ENCODE peak calls at places on chromosomes 12 and 14, in five cellular contexts. I is HepG2, C is HCT116, G is K562, V is GM12878. S is an unnamed sample.

GRCh38 chr12:70606001-70606400 is 31.2 kb downstream of the PTPRB start:
- DNase-seq in I (peak), C (no peak), G (no peak), V (no peak), S (no peak)

GRCh38 chr12:64160718-64161060 is 61.4 kb downstream of the KICS2 start:
- DNase-seq in I (no peak), C (no peak), G (no peak), V (no peak), S (no peak)

GRCh38 chr14:75905505-75905904 is 76.3 kb downstream of the TGFB3 start:
- DNase-seq in I (no peak), C (no peak), G (no peak), V (no peak), S (no peak)

GRCh38 chr12:31899136-31899535 is 60.1 kb upstream of the RESF1 start:
- DNase-seq in I (no peak), C (no peak), G (no peak), V (no peak), S (no peak)

GRCh38 chr14:19949218-19949617 is 18.5 kb downstream of the OR4K1 start:
- DNase-seq in I (no peak), C (no peak), G (no peak), V (no peak), S (no peak)

GRCh38 chr12:51620448-51620847 is 29.4 kb downstream of the SCN8A start:
- DNase-seq in I (no peak), C (no peak), G (no peak), V (no peak), S (no peak)

GRCh38 chr12:126337556-126337955 is 1272.3 kb downstream of the AACS start:
- DNase-seq in I (no peak), C (no peak), G (no peak), V (no peak), S (no peak)

GRCh38 chr14:64704145-64704742 is at the start of gene PLEKHG3:
- DNase-seq in I (peak), C (no peak), G (peak), V (no peak), S (peak)

GRCh38 chr12:90520002-90520734 is 434.8 kb downstream of the CCER1 start:
- DNase-seq in I (no peak), C (no peak), G (no peak), V (no peak), S (no peak)

GRCh38 chr14:57136669-57137068 is 132.0 kb downstream of the EXOC5 start:
- DNase-seq in I (no peak), C (no peak), G (no peak), V (no peak), S (no peak)

GRCh38 chr12:89353188-89353822 is 1.0 kb upstream of the DUSP6 start:
- DNase-seq in I (peak), C (peak), G (no peak), V (no peak), S (peak)

GRCh38 chr12:110498984-110499706 is 2.8 kb downstream of the VPS29 start:
- DNase-seq in I (peak), C (no peak), G (no peak), V (no peak), S (no peak)

GRCh38 chr14:105055334-105055733 is 9.9 kb downstream of the GPR132 start:
- DNase-seq in I (no peak), C (no peak), G (no peak), V (no peak), S (no peak)

GRCh38 chr14:21721504-21721903 is 47.9 kb upstream of the OR4E1 start:
- DNase-seq in I (no peak), C (no peak), G (no peak), V (no peak), S (no peak)

GRCh38 chr12:21775130-21775920 is 819 bp upstream of the KCNJ8 start:
- DNase-seq in I (no peak), C (no peak), G (no peak), V (no peak), S (no peak)

GRCh38 chr12:121214855-121215745 is 5.2 kb downstream of the P2RX4 start:
- DNase-seq in I (peak), C (peak), G (no peak), V (no peak), S (no peak)

GRCh38 chr14:99118046-99118721 is 153.8 kb downstream of the BCL11B start:
- DNase-seq in I (no peak), C (no peak), G (no peak), V (no peak), S (no peak)
- TF ChIP-seq ZNF274 in I (no peak), C (no peak), G (no peak), V (no peak), S (no peak)

DNA sequence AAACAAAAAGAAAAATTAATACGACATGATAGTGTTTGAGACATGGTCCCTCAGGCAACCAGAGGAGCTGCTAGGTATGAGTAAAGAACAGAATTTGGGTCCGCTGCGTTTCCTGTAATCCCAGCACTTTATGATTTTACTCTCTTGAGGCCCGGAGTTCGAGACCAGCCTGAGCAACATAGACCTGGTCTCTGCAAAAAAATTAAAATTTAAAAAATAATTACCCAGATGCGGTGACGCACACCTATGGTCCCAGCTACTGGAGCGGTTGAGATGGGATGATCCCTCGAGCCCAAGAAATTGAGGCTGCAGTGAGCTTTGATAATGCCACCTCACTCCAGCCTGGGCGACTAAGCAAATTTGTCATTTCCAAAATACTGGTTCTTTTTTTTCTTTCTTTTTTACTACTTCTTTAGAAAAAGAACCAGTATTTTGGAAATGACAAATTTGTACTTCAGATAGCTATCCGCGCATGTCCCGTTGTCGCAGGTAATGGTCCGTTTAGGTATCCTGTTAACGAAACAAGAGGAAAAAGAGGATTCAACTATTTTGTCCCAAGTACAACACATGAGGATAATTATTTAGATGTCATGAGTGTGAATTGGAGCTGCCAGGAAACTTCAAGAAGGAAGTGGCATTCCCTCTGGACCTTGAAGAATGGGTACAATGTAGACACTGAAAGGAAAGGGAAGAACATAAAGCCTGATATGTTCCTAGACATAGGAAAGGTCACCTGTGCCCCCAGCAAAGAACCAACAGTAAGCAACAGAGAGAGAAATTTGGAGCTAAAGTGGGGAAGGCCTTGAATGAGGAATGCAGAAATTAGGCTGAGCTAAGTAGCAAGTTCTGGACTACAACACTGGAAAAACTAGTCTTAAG is 1.2 kb upstream of the HECTD1 start:
- DNase-seq in I (no peak), C (no peak), G (no peak), V (no peak), S (no peak)
- TF ChIP-seq YY1 in I (no peak), C (no peak), G (no peak), V (no peak), S (no peak)

DNA sequence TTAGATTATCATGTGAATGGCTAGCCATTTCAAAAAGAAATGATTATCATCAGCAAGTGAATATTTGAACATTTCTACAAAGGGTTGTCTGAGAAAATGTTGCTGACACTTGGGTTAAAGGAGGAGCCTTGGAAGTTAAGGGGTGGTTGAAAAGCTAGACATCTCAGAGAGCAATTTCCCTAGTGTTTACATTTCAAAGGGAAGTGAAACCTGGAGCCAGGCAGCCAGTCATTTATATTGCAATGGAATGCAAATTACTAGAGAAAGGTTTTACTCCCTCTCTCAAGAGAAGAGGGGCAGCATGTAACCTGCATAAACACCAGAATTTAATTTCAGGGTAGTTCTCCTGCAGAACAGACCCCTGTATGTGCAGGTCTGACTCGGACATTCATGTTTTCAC is 279.0 kb downstream of the SLC16A7 start:
- DNase-seq in I (no peak), C (no peak), G (no peak), V (no peak), S (peak)
- TF ChIP-seq ZNF274 in I (no peak), C (no peak), G (no peak), V (no peak), S (no peak)

GRCh38 chr12:106033161-106033675 is 105.5 kb downstream of the NUAK1 start:
- DNase-seq in I (no peak), C (no peak), G (no peak), V (no peak), S (no peak)

GRCh38 chr12:106032141-106032925 is 106.4 kb downstream of the NUAK1 start:
- DNase-seq in I (no peak), C (no peak), G (no peak), V (no peak), S (no peak)

GRCh38 chr12:106027286-106027685 is 111.5 kb downstream of the NUAK1 start:
- DNase-seq in I (no peak), C (no peak), G (no peak), V (no peak), S (no peak)

GRCh38 chr12:106031736-106032135 is 107.0 kb downstream of the NUAK1 start:
- DNase-seq in I (no peak), C (no peak), G (no peak), V (no peak), S (no peak)

DNA sequence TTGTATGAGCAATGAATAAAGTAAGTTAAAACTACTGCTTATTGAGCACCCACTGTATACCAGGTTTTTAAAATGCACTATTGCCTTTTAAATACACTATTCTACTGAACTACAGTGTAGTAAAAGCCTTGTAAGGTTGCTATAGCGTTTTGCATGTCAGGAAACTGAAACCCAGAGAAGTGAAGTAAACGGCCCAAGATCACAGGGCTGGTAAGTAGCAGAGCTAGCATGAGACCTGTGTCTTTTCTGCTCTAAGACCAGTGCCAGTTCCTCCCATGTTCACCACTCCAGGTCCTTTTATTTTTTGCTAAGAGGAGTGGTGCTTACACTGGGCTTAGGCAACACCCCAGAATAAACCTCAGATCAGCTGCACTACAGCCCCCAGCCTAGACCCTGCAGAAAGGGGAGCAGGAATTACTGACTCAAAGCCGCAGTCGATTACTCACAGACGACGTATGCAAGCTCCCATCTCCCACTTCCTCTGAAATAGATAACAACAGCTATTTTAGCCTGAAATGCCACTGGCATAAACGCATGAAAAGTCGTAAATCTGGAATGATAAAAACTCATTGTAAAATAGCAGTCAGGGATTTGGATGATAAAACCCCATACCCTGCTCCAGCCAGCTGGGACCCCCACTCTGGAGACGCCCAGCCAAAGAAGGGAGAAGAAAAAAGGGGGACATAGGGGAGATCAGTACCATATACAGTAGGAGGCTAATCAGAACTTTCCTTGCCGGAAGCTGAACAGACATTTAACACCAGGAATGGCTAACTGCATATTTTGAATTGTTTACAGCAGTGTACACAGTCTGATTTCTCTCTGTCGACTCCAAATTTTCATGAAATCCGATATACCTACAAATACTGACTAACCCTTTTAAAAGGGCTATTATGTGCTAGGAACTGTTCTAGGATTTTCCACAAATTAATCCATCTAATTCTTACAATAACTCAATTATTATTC is 108.3 kb downstream of the NUAK1 start:
- DNase-seq in I (no peak), C (no peak), G (no peak), V (no peak), S (no peak)
- TF ChIP-seq YY1 in I (no peak), C (no peak), G (no peak), V (no peak), S (no peak)

GRCh38 chr14:100587763-100588411 is 670 bp upstream of the BEGAIN start:
- DNase-seq in I (no peak), C (no peak), G (no peak), V (no peak), S (no peak)
- TF ChIP-seq ZNF274 in I (no peak), C (no peak), G (no peak), V (no peak), S (no peak)

DNA sequence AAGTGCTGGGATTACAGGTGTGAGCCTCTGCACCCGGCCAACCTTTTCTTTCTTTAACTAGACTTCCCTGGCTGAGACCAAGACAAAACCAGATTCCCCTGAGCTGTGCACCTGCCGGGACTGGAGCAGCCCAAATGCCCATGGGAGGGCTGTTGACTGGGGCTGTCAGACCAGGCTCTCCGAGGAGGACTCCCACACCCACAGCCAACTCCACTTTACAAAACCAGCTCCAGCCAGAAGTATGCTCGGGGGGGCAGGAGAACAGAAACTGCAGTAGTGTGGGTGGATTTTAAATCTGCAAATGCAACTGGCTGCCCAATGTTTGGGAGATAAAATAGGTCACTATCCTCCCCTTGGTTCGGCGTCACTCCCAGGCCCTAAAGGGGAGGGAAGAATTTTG is 78.5 kb downstream of the VCPKMT start:
- DNase-seq in I (no peak), C (no peak), G (no peak), V (no peak), S (no peak)
- TF ChIP-seq YY1 in I (no peak), C (no peak), G (no peak), V (no peak), S (no peak)

GRCh38 chr14:96634896-96635295 is 132.7 kb downstream of the PAPOLA start:
- DNase-seq in I (no peak), C (no peak), G (no peak), V (no peak), S (no peak)
- TF ChIP-seq ZNF274 in I (no peak), C (no peak), G (no peak), V (no peak), S (no peak)

GRCh38 chr12:56299853-56300643 is at the start of gene CS:
- DNase-seq in I (peak), C (peak), G (peak), V (peak), S (peak)

GRCh38 chr12:56298828-56299227 is 1.3 kb downstream of the CS start:
- DNase-seq in I (no peak), C (no peak), G (no peak), V (no peak), S (no peak)

GRCh38 chr12:56300644-56301464 is 724 bp upstream of the CS start:
- DNase-seq in I (no peak), C (no peak), G (peak), V (no peak), S (no peak)

GRCh38 chr12:56297400-56297799 is 2.7 kb downstream of the CS start:
- DNase-seq in I (no peak), C (no peak), G (no peak), V (no peak), S (no peak)

GRCh38 chr12:56299308-56299852 is 750 bp downstream of the CS start:
- DNase-seq in I (no peak), C (no peak), G (peak), V (no peak), S (no peak)
- TF ChIP-seq YY1 in I (no peak), C (no peak), G (no peak), V (no peak), S (no peak)

GRCh38 chr12:823043-823698 is 70.8 kb downstream of the WNK1 start:
- DNase-seq in I (no peak), C (no peak), G (no peak), V (peak), S (no peak)
- TF ChIP-seq ZNF274 in I (no peak), C (no peak), G (no peak), V (no peak), S (no peak)

GRCh38 chr12:11810160-11810559 is 160.7 kb downstream of the ETV6 start:
- DNase-seq in I (no peak), C (no peak), G (no peak), V (no peak), S (no peak)
- TF ChIP-seq YY1 in I (no peak), C (no peak), G (no peak), V (no peak), S (no peak)